ENCODE peak calls at places on chromosomes 16 and 17, in seven cellular contexts. One of them, this sample, is unnamed.
A peak's percentile ranks its signal among the peaks of the same experiment; 100 is the strongest.

GRCh38 chr16:30377050-30377811 is 2.6 kb downstream of the MYL11 start:
- DNase-seq in glutamatergic neuron: no peak
- DNase-seq in lower lobe of right lung: no peak
- DNase-seq in cardiac fibroblast: no peak
- DNase-seq in astrocyte of the cerebellum: no peak
- DNase-seq in mesothelial cell of epicardium: no peak
- DNase-seq in left ventricle myocardium inferior: no peak
- DNase-seq in this sample: no peak

GRCh38 chr16:10383626-10384025 is 2.2 kb upstream of the ATF7IP2 start:
- DNase-seq in astrocyte of the cerebellum: no peak
- DNase-seq in cardiac fibroblast: peak; percentile 23
- DNase-seq in glutamatergic neuron: no peak
- DNase-seq in mesothelial cell of epicardium: no peak
- DNase-seq in left ventricle myocardium inferior: no peak
- DNase-seq in lower lobe of right lung: no peak
- DNase-seq in this sample: no peak

GRCh38 chr17:46166692-46167249 is 26.5 kb downstream of the KANSL1 start:
- DNase-seq in mesothelial cell of epicardium: no peak
- DNase-seq in lower lobe of right lung: no peak
- DNase-seq in astrocyte of the cerebellum: no peak
- DNase-seq in left ventricle myocardium inferior: no peak
- DNase-seq in glutamatergic neuron: no peak
- DNase-seq in cardiac fibroblast: no peak
- DNase-seq in this sample: no peak

GRCh38 chr16:29705030-29705429 is 26.1 kb downstream of the QPRT start:
- DNase-seq in left ventricle myocardium inferior: no peak
- DNase-seq in glutamatergic neuron: no peak
- DNase-seq in astrocyte of the cerebellum: peak; percentile 36
- DNase-seq in cardiac fibroblast: no peak
- DNase-seq in mesothelial cell of epicardium: no peak
- DNase-seq in lower lobe of right lung: no peak
- DNase-seq in this sample: no peak

GRCh38 chr17:78781339-78782304 is at the start of gene CYTH1:
- DNase-seq in lower lobe of right lung: peak; percentile 74
- DNase-seq in astrocyte of the cerebellum: no peak
- DNase-seq in cardiac fibroblast: peak; percentile 28
- DNase-seq in glutamatergic neuron: peak; percentile 70
- DNase-seq in mesothelial cell of epicardium: no peak
- DNase-seq in left ventricle myocardium inferior: peak; percentile 63
- DNase-seq in this sample: peak; percentile 63

GRCh38 chr17:15381707-15382106 is 40.3 kb upstream of the TEKT3 start:
- DNase-seq in lower lobe of right lung: no peak
- DNase-seq in glutamatergic neuron: no peak
- DNase-seq in left ventricle myocardium inferior: no peak
- DNase-seq in mesothelial cell of epicardium: no peak
- DNase-seq in cardiac fibroblast: no peak
- DNase-seq in astrocyte of the cerebellum: no peak
- DNase-seq in this sample: no peak

GRCh38 chr17:74354123-74354522 is 7.5 kb downstream of the BTBD17 start:
- DNase-seq in glutamatergic neuron: peak; percentile 80
- DNase-seq in left ventricle myocardium inferior: peak; percentile 45
- DNase-seq in mesothelial cell of epicardium: no peak
- DNase-seq in astrocyte of the cerebellum: no peak
- DNase-seq in lower lobe of right lung: no peak
- DNase-seq in cardiac fibroblast: no peak
- DNase-seq in this sample: no peak

GRCh38 chr17:69608808-69609494 is 194.5 kb downstream of the MAP2K6 start:
- DNase-seq in left ventricle myocardium inferior: no peak
- DNase-seq in cardiac fibroblast: peak; percentile 76
- DNase-seq in glutamatergic neuron: no peak
- DNase-seq in lower lobe of right lung: no peak
- DNase-seq in mesothelial cell of epicardium: no peak
- DNase-seq in astrocyte of the cerebellum: peak; percentile 77
- DNase-seq in this sample: peak; percentile 36

GRCh38 chr16:27253526-27253930 is 15.0 kb downstream of the NSMCE1 start:
- DNase-seq in left ventricle myocardium inferior: no peak
- DNase-seq in mesothelial cell of epicardium: no peak
- DNase-seq in lower lobe of right lung: no peak
- DNase-seq in astrocyte of the cerebellum: peak; percentile 73
- DNase-seq in cardiac fibroblast: peak; percentile 72
- DNase-seq in glutamatergic neuron: no peak
- DNase-seq in this sample: no peak

GRCh38 chr17:7932949-7933348 is 943 bp downstream of the CNTROB start:
- DNase-seq in mesothelial cell of epicardium: no peak
- DNase-seq in glutamatergic neuron: no peak
- DNase-seq in lower lobe of right lung: peak; percentile 67
- DNase-seq in astrocyte of the cerebellum: no peak
- DNase-seq in cardiac fibroblast: peak; percentile 60
- DNase-seq in left ventricle myocardium inferior: no peak
- DNase-seq in this sample: no peak

GRCh38 chr17:18267927-18268711 is 7.7 kb downstream of the MIEF2 start:
- DNase-seq in cardiac fibroblast: peak; percentile 21
- DNase-seq in mesothelial cell of epicardium: no peak
- DNase-seq in glutamatergic neuron: peak; percentile 56
- DNase-seq in lower lobe of right lung: no peak
- DNase-seq in astrocyte of the cerebellum: no peak
- DNase-seq in left ventricle myocardium inferior: no peak
- DNase-seq in this sample: no peak

GRCh38 chr16:1532081-1532760 is 1.2 kb upstream of the TMEM204 start:
- DNase-seq in left ventricle myocardium inferior: peak; percentile 91
- DNase-seq in glutamatergic neuron: no peak
- DNase-seq in mesothelial cell of epicardium: no peak
- DNase-seq in cardiac fibroblast: peak; percentile 24
- DNase-seq in lower lobe of right lung: no peak
- DNase-seq in astrocyte of the cerebellum: no peak
- DNase-seq in this sample: peak; percentile 84

GRCh38 chr17:35799942-35800341 is 4.5 kb upstream of the MMP28 start:
- DNase-seq in left ventricle myocardium inferior: peak; percentile 79
- DNase-seq in lower lobe of right lung: peak; percentile 84
- DNase-seq in astrocyte of the cerebellum: no peak
- DNase-seq in glutamatergic neuron: no peak
- DNase-seq in cardiac fibroblast: peak; percentile 88
- DNase-seq in mesothelial cell of epicardium: no peak
- DNase-seq in this sample: peak; percentile 82

GRCh38 chr16:22694887-22695382 is 119.0 kb upstream of the HS3ST2 start:
- DNase-seq in astrocyte of the cerebellum: peak; percentile 12
- DNase-seq in mesothelial cell of epicardium: no peak
- DNase-seq in glutamatergic neuron: no peak
- DNase-seq in cardiac fibroblast: peak; percentile 54
- DNase-seq in lower lobe of right lung: no peak
- DNase-seq in left ventricle myocardium inferior: no peak
- DNase-seq in this sample: no peak

GRCh38 chr16:16084874-16085273 is 135.5 kb downstream of the ABCC1 start:
- DNase-seq in astrocyte of the cerebellum: no peak
- DNase-seq in left ventricle myocardium inferior: no peak
- DNase-seq in cardiac fibroblast: no peak
- DNase-seq in glutamatergic neuron: no peak
- DNase-seq in lower lobe of right lung: no peak
- DNase-seq in mesothelial cell of epicardium: no peak
- DNase-seq in this sample: no peak

GRCh38 chr16:87682852-87683399 is 80.6 kb downstream of the JPH3 start:
- DNase-seq in glutamatergic neuron: no peak
- DNase-seq in left ventricle myocardium inferior: no peak
- DNase-seq in cardiac fibroblast: no peak
- DNase-seq in mesothelial cell of epicardium: no peak
- DNase-seq in lower lobe of right lung: no peak
- DNase-seq in astrocyte of the cerebellum: no peak
- DNase-seq in this sample: no peak

GRCh38 chr16:51404386-51404785 is 253.3 kb upstream of the SALL1 start:
- DNase-seq in mesothelial cell of epicardium: no peak
- DNase-seq in cardiac fibroblast: no peak
- DNase-seq in glutamatergic neuron: no peak
- DNase-seq in astrocyte of the cerebellum: no peak
- DNase-seq in lower lobe of right lung: no peak
- DNase-seq in left ventricle myocardium inferior: no peak
- DNase-seq in this sample: no peak

GRCh38 chr17:12571606-12572005 is 94.1 kb upstream of the MYOCD start:
- DNase-seq in astrocyte of the cerebellum: no peak
- DNase-seq in left ventricle myocardium inferior: no peak
- DNase-seq in cardiac fibroblast: no peak
- DNase-seq in lower lobe of right lung: no peak
- DNase-seq in mesothelial cell of epicardium: no peak
- DNase-seq in glutamatergic neuron: no peak
- DNase-seq in this sample: no peak

GRCh38 chr17:51805220-51805619 is 353.3 kb downstream of the CA10 start:
- DNase-seq in mesothelial cell of epicardium: no peak
- DNase-seq in cardiac fibroblast: no peak
- DNase-seq in astrocyte of the cerebellum: no peak
- DNase-seq in lower lobe of right lung: no peak
- DNase-seq in glutamatergic neuron: no peak
- DNase-seq in left ventricle myocardium inferior: no peak
- DNase-seq in this sample: no peak

GRCh38 chr17:58317421-58318064 is 11.1 kb downstream of the TSPOAP1 start:
- DNase-seq in astrocyte of the cerebellum: peak; percentile 23
- DNase-seq in mesothelial cell of epicardium: peak; percentile 18
- DNase-seq in lower lobe of right lung: no peak
- DNase-seq in cardiac fibroblast: peak; percentile 63
- DNase-seq in glutamatergic neuron: peak; percentile 49
- DNase-seq in left ventricle myocardium inferior: no peak
- DNase-seq in this sample: no peak
- TF ChIP-seq CTCF in astrocyte of the cerebellum: peak; percentile 83
- TF ChIP-seq CTCF in mesothelial cell of epicardium: peak; percentile 51
- TF ChIP-seq CTCF in lower lobe of right lung: peak; percentile 59
- TF ChIP-seq CTCF in cardiac fibroblast: peak; percentile 87
- TF ChIP-seq CTCF in glutamatergic neuron: peak; percentile 36
- TF ChIP-seq CTCF in left ventricle myocardium inferior: peak; percentile 60
- TF ChIP-seq CTCF in this sample: peak; percentile 52

GRCh38 chr17:63942309-63942985 is 10.3 kb upstream of the CD79B start:
- DNase-seq in astrocyte of the cerebellum: no peak
- DNase-seq in lower lobe of right lung: no peak
- DNase-seq in cardiac fibroblast: no peak
- DNase-seq in glutamatergic neuron: no peak
- DNase-seq in mesothelial cell of epicardium: no peak
- DNase-seq in left ventricle myocardium inferior: no peak
- DNase-seq in this sample: no peak

GRCh38 chr17:63944736-63945499 is 12.8 kb upstream of the CD79B start:
- DNase-seq in astrocyte of the cerebellum: no peak
- DNase-seq in lower lobe of right lung: no peak
- DNase-seq in left ventricle myocardium inferior: no peak
- DNase-seq in mesothelial cell of epicardium: no peak
- DNase-seq in glutamatergic neuron: no peak
- DNase-seq in cardiac fibroblast: no peak
- DNase-seq in this sample: no peak

GRCh38 chr17:63941751-63942150 is 9.6 kb upstream of the CD79B start:
- DNase-seq in astrocyte of the cerebellum: no peak
- DNase-seq in glutamatergic neuron: no peak
- DNase-seq in lower lobe of right lung: no peak
- DNase-seq in left ventricle myocardium inferior: no peak
- DNase-seq in cardiac fibroblast: no peak
- DNase-seq in mesothelial cell of epicardium: no peak
- DNase-seq in this sample: no peak

GRCh38 chr17:63945851-63946439 is 13.8 kb upstream of the CD79B start:
- DNase-seq in left ventricle myocardium inferior: no peak
- DNase-seq in cardiac fibroblast: no peak
- DNase-seq in mesothelial cell of epicardium: no peak
- DNase-seq in glutamatergic neuron: no peak
- DNase-seq in astrocyte of the cerebellum: no peak
- DNase-seq in lower lobe of right lung: no peak
- DNase-seq in this sample: no peak

GRCh38 chr17:63943745-63944144 is 11.6 kb upstream of the CD79B start:
- DNase-seq in left ventricle myocardium inferior: no peak
- DNase-seq in cardiac fibroblast: no peak
- DNase-seq in glutamatergic neuron: no peak
- DNase-seq in mesothelial cell of epicardium: no peak
- DNase-seq in lower lobe of right lung: no peak
- DNase-seq in astrocyte of the cerebellum: no peak
- DNase-seq in this sample: no peak
- TF ChIP-seq CTCF in left ventricle myocardium inferior: no peak
- TF ChIP-seq CTCF in cardiac fibroblast: peak; percentile 13
- TF ChIP-seq CTCF in glutamatergic neuron: peak; percentile 55
- TF ChIP-seq CTCF in mesothelial cell of epicardium: peak; percentile 57
- TF ChIP-seq CTCF in lower lobe of right lung: no peak
- TF ChIP-seq CTCF in astrocyte of the cerebellum: no peak
- TF ChIP-seq CTCF in this sample: no peak

DNA sequence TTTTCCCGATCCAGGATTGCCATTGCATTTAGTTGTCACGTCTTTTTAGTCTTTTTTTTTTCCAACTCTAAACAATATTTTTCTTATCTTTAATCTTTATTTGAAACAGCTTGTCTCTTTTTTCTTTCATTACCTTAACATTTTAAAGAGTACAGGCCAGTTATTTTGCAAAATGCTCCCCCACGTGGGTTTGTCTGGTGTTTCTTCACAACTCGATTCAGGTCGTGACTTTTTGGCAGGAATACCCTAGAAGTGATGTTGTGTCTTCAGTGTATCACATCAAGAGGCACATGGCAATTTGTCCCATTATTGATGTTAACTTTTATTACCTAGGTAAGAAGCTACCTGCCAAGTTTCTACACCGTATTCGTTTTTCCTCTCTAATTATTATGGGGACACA is 17.9 kb downstream of the CMC2 start:
- DNase-seq in astrocyte of the cerebellum: no peak
- DNase-seq in mesothelial cell of epicardium: no peak
- DNase-seq in lower lobe of right lung: no peak
- DNase-seq in glutamatergic neuron: no peak
- DNase-seq in cardiac fibroblast: no peak
- DNase-seq in left ventricle myocardium inferior: no peak
- DNase-seq in this sample: no peak
- TF ChIP-seq CTCF in astrocyte of the cerebellum: no peak
- TF ChIP-seq CTCF in mesothelial cell of epicardium: no peak
- TF ChIP-seq CTCF in lower lobe of right lung: no peak
- TF ChIP-seq CTCF in glutamatergic neuron: no peak
- TF ChIP-seq CTCF in cardiac fibroblast: no peak
- TF ChIP-seq CTCF in left ventricle myocardium inferior: no peak
- TF ChIP-seq CTCF in this sample: no peak

GRCh38 chr17:37221865-37222264 is 153.9 kb upstream of the C17orf78 start:
- DNase-seq in cardiac fibroblast: no peak
- DNase-seq in left ventricle myocardium inferior: no peak
- DNase-seq in mesothelial cell of epicardium: no peak
- DNase-seq in glutamatergic neuron: no peak
- DNase-seq in astrocyte of the cerebellum: no peak
- DNase-seq in lower lobe of right lung: no peak
- DNase-seq in this sample: no peak

GRCh38 chr17:37218849-37219248 is 156.9 kb upstream of the C17orf78 start:
- DNase-seq in cardiac fibroblast: no peak
- DNase-seq in astrocyte of the cerebellum: no peak
- DNase-seq in mesothelial cell of epicardium: no peak
- DNase-seq in glutamatergic neuron: no peak
- DNase-seq in left ventricle myocardium inferior: no peak
- DNase-seq in lower lobe of right lung: no peak
- DNase-seq in this sample: no peak

GRCh38 chr17:37225458-37225857 is 150.3 kb upstream of the C17orf78 start:
- DNase-seq in astrocyte of the cerebellum: no peak
- DNase-seq in glutamatergic neuron: no peak
- DNase-seq in left ventricle myocardium inferior: no peak
- DNase-seq in lower lobe of right lung: no peak
- DNase-seq in cardiac fibroblast: no peak
- DNase-seq in mesothelial cell of epicardium: no peak
- DNase-seq in this sample: no peak

GRCh38 chr17:37219876-37220608 is 155.7 kb upstream of the C17orf78 start:
- DNase-seq in cardiac fibroblast: no peak
- DNase-seq in left ventricle myocardium inferior: no peak
- DNase-seq in lower lobe of right lung: no peak
- DNase-seq in glutamatergic neuron: no peak
- DNase-seq in mesothelial cell of epicardium: no peak
- DNase-seq in astrocyte of the cerebellum: no peak
- DNase-seq in this sample: no peak

GRCh38 chr17:37220609-37220953 is 155.2 kb upstream of the C17orf78 start:
- DNase-seq in mesothelial cell of epicardium: no peak
- DNase-seq in astrocyte of the cerebellum: peak; percentile 8
- DNase-seq in cardiac fibroblast: peak; percentile 50
- DNase-seq in lower lobe of right lung: no peak
- DNase-seq in glutamatergic neuron: peak; percentile 55
- DNase-seq in left ventricle myocardium inferior: no peak
- DNase-seq in this sample: no peak
- TF ChIP-seq CTCF in mesothelial cell of epicardium: no peak
- TF ChIP-seq CTCF in astrocyte of the cerebellum: peak; percentile 61
- TF ChIP-seq CTCF in cardiac fibroblast: peak; percentile 56
- TF ChIP-seq CTCF in lower lobe of right lung: no peak
- TF ChIP-seq CTCF in glutamatergic neuron: no peak
- TF ChIP-seq CTCF in left ventricle myocardium inferior: peak; percentile 35
- TF ChIP-seq CTCF in this sample: peak; percentile 33

GRCh38 chr16:62194828-62195227 is 158.6 kb upstream of the CDH8 start:
- DNase-seq in lower lobe of right lung: no peak
- DNase-seq in glutamatergic neuron: no peak
- DNase-seq in left ventricle myocardium inferior: no peak
- DNase-seq in astrocyte of the cerebellum: no peak
- DNase-seq in cardiac fibroblast: no peak
- DNase-seq in mesothelial cell of epicardium: no peak
- DNase-seq in this sample: no peak
- TF ChIP-seq CTCF in lower lobe of right lung: no peak
- TF ChIP-seq CTCF in glutamatergic neuron: peak; percentile 51
- TF ChIP-seq CTCF in left ventricle myocardium inferior: no peak
- TF ChIP-seq CTCF in astrocyte of the cerebellum: peak; percentile 25
- TF ChIP-seq CTCF in cardiac fibroblast: no peak
- TF ChIP-seq CTCF in mesothelial cell of epicardium: no peak
- TF ChIP-seq CTCF in this sample: no peak

This sample was measured in heart right ventricle.